ENCODE peak calls at places on chromosomes 2 and 18, in six cellular contexts. One of them, this sample, is unnamed. For H3K36me3 and H3K4me1, the result is how much of the 10 kb centered on the place peaks cover.

GRCh38 chr2:100802076-100802475 is 17.9 kb upstream of the NPAS2 start:
- DNase-seq in heart right ventricle: no peak
- DNase-seq in endodermal cell: no peak
- DNase-seq in iPS DF 6.9: no peak
- DNase-seq in HCT116: no peak
- DNase-seq in prostate gland: no peak
- DNase-seq in this sample: no peak

GRCh38 chr2:177622516-177622915 is 229.9 kb downstream of the AGPS start:
- DNase-seq in HCT116: peak
- DNase-seq in prostate gland: no peak
- DNase-seq in heart right ventricle: no peak
- DNase-seq in iPS DF 6.9: no peak
- DNase-seq in endodermal cell: peak
- DNase-seq in this sample: no peak

GRCh38 chr2:160427629-160428424 is 65.8 kb downstream of the RBMS1 start:
- DNase-seq in HCT116: no peak
- DNase-seq in endodermal cell: no peak
- DNase-seq in prostate gland: no peak
- DNase-seq in iPS DF 6.9: no peak
- DNase-seq in heart right ventricle: no peak
- DNase-seq in this sample: no peak

GRCh38 chr2:12948231-12948962 is 231.7 kb downstream of the TRIB2 start:
- DNase-seq in heart right ventricle: no peak
- DNase-seq in HCT116: no peak
- DNase-seq in iPS DF 6.9: no peak
- DNase-seq in prostate gland: no peak
- DNase-seq in endodermal cell: peak
- DNase-seq in this sample: no peak

GRCh38 chr2:238237441-238237840 is 2.4 kb downstream of the HES6 start:
- DNase-seq in endodermal cell: no peak
- DNase-seq in heart right ventricle: no peak
- DNase-seq in prostate gland: no peak
- DNase-seq in HCT116: no peak
- DNase-seq in iPS DF 6.9: no peak
- DNase-seq in this sample: no peak

GRCh38 chr2:53782681-53783080 is 4.1 kb downstream of the ASB3 start:
- DNase-seq in iPS DF 6.9: no peak
- DNase-seq in prostate gland: no peak
- DNase-seq in heart right ventricle: no peak
- DNase-seq in endodermal cell: no peak
- DNase-seq in HCT116: no peak
- DNase-seq in this sample: no peak

GRCh38 chr2:209162129-209162528 is 261.7 kb upstream of the MAP2 start:
- DNase-seq in prostate gland: no peak
- DNase-seq in heart right ventricle: no peak
- DNase-seq in endodermal cell: no peak
- DNase-seq in HCT116: no peak
- DNase-seq in iPS DF 6.9: no peak
- DNase-seq in this sample: no peak

GRCh38 chr2:146385031-146385430 is 1459.8 kb upstream of the ACVR2A start:
- DNase-seq in endodermal cell: no peak
- DNase-seq in heart right ventricle: no peak
- DNase-seq in HCT116: no peak
- DNase-seq in prostate gland: no peak
- DNase-seq in iPS DF 6.9: no peak
- DNase-seq in this sample: no peak

GRCh38 chr2:3185910-3186309 is 191.7 kb downstream of the EIPR1 start:
- DNase-seq in HCT116: no peak
- DNase-seq in iPS DF 6.9: no peak
- DNase-seq in prostate gland: no peak
- DNase-seq in endodermal cell: no peak
- DNase-seq in heart right ventricle: no peak
- DNase-seq in this sample: no peak

GRCh38 chr2:121234791-121235190 is 50.2 kb downstream of the TFCP2L1 start:
- DNase-seq in prostate gland: no peak
- DNase-seq in HCT116: no peak
- DNase-seq in iPS DF 6.9: no peak
- DNase-seq in heart right ventricle: no peak
- DNase-seq in endodermal cell: no peak
- DNase-seq in this sample: no peak

GRCh38 chr2:232872826-232873225 is 2.8 kb downstream of the SNORC start:
- DNase-seq in HCT116: no peak
- DNase-seq in iPS DF 6.9: no peak
- DNase-seq in prostate gland: no peak
- DNase-seq in endodermal cell: no peak
- DNase-seq in heart right ventricle: no peak
- DNase-seq in this sample: no peak

GRCh38 chr2:226333388-226333787 is 466.2 kb downstream of the IRS1 start:
- DNase-seq in prostate gland: no peak
- DNase-seq in HCT116: no peak
- DNase-seq in iPS DF 6.9: no peak
- DNase-seq in endodermal cell: no peak
- DNase-seq in heart right ventricle: no peak
- DNase-seq in this sample: no peak

GRCh38 chr2:152050345-152050744 is 48.5 kb downstream of the CACNB4 start:
- DNase-seq in prostate gland: no peak
- DNase-seq in heart right ventricle: no peak
- DNase-seq in iPS DF 6.9: no peak
- DNase-seq in HCT116: no peak
- DNase-seq in endodermal cell: peak
- DNase-seq in this sample: no peak

GRCh38 chr2:169131587-169132512 is 62.5 kb downstream of the DHRS9 start:
- DNase-seq in HCT116: peak
- DNase-seq in endodermal cell: no peak
- DNase-seq in iPS DF 6.9: no peak
- DNase-seq in prostate gland: no peak
- DNase-seq in heart right ventricle: no peak
- DNase-seq in this sample: no peak

GRCh38 chr2:37566517-37566961 is 104.9 kb downstream of the CDC42EP3 start:
- DNase-seq in HCT116: no peak
- DNase-seq in prostate gland: no peak
- DNase-seq in heart right ventricle: no peak
- DNase-seq in iPS DF 6.9: no peak
- DNase-seq in endodermal cell: no peak
- DNase-seq in this sample: no peak

GRCh38 chr2:43832457-43832856 is 6.2 kb downstream of the ABCG5 start:
- DNase-seq in iPS DF 6.9: no peak
- DNase-seq in endodermal cell: no peak
- DNase-seq in heart right ventricle: no peak
- DNase-seq in HCT116: no peak
- DNase-seq in prostate gland: no peak
- DNase-seq in this sample: no peak

GRCh38 chr2:234444888-234445287 is 52.0 kb downstream of the ARL4C start:
- DNase-seq in endodermal cell: peak
- DNase-seq in prostate gland: no peak
- DNase-seq in iPS DF 6.9: no peak
- DNase-seq in HCT116: no peak
- DNase-seq in heart right ventricle: no peak
- DNase-seq in this sample: no peak

GRCh38 chr2:37456479-37456878 is 112.0 kb downstream of the QPCT start:
- DNase-seq in endodermal cell: no peak
- DNase-seq in prostate gland: no peak
- DNase-seq in HCT116: no peak
- DNase-seq in iPS DF 6.9: no peak
- DNase-seq in heart right ventricle: no peak
- DNase-seq in this sample: peak

GRCh38 chr2:204899983-204900382 is 354.7 kb downstream of the PARD3B start:
- DNase-seq in endodermal cell: no peak
- DNase-seq in HCT116: no peak
- DNase-seq in iPS DF 6.9: no peak
- DNase-seq in heart right ventricle: no peak
- DNase-seq in prostate gland: no peak
- DNase-seq in this sample: no peak

GRCh38 chr2:120245933-120246332 is 6.7 kb upstream of the RALB start:
- DNase-seq in HCT116: no peak
- DNase-seq in heart right ventricle: no peak
- DNase-seq in prostate gland: no peak
- DNase-seq in iPS DF 6.9: no peak
- DNase-seq in endodermal cell: no peak
- DNase-seq in this sample: no peak

GRCh38 chr2:232026941-232027340 is 65.4 kb downstream of the DIS3L2 start:
- DNase-seq in HCT116: no peak
- DNase-seq in iPS DF 6.9: no peak
- DNase-seq in heart right ventricle: no peak
- DNase-seq in endodermal cell: no peak
- DNase-seq in prostate gland: no peak
- DNase-seq in this sample: no peak

GRCh38 chr18:63233334-63233733 is 86.2 kb downstream of the BCL2 start:
- DNase-seq in heart right ventricle: no peak
- DNase-seq in iPS DF 6.9: no peak
- DNase-seq in endodermal cell: no peak
- DNase-seq in HCT116: no peak
- DNase-seq in prostate gland: no peak
- DNase-seq in this sample: no peak

GRCh38 chr2:169358016-169358415 is 4.3 kb downstream of the LRP2 start:
- DNase-seq in iPS DF 6.9: no peak
- DNase-seq in heart right ventricle: no peak
- DNase-seq in HCT116: no peak
- DNase-seq in endodermal cell: no peak
- DNase-seq in prostate gland: no peak
- DNase-seq in this sample: no peak

GRCh38 chr2:38682008-38682575 is 16.2 kb downstream of the GALM start:
- DNase-seq in iPS DF 6.9: no peak
- DNase-seq in HCT116: no peak
- DNase-seq in heart right ventricle: no peak
- DNase-seq in prostate gland: no peak
- DNase-seq in endodermal cell: no peak
- DNase-seq in this sample: no peak

GRCh38 chr18:36769611-36770314 is 59.0 kb downstream of the TPGS2 start:
- DNase-seq in prostate gland: no peak
- DNase-seq in HCT116: peak
- DNase-seq in heart right ventricle: peak
- DNase-seq in endodermal cell: peak
- DNase-seq in iPS DF 6.9: peak
- DNase-seq in this sample: no peak

GRCh38 chr2:230865766-230866703 is 1.3 kb downstream of the ITM2C start:
- DNase-seq in endodermal cell: peak
- DNase-seq in iPS DF 6.9: no peak
- DNase-seq in HCT116: no peak
- DNase-seq in heart right ventricle: no peak
- DNase-seq in prostate gland: peak
- DNase-seq in this sample: peak

GRCh38 chr18:72973831-72974230 is 106.0 kb upstream of the NETO1 start:
- DNase-seq in iPS DF 6.9: no peak
- DNase-seq in heart right ventricle: no peak
- DNase-seq in prostate gland: no peak
- DNase-seq in endodermal cell: no peak
- DNase-seq in HCT116: no peak
- DNase-seq in this sample: no peak

GRCh38 chr2:219576505-219577388 is 4.6 kb downstream of the INHA start:
- DNase-seq in iPS DF 6.9: no peak
- DNase-seq in prostate gland: no peak
- DNase-seq in endodermal cell: peak
- DNase-seq in HCT116: no peak
- DNase-seq in heart right ventricle: no peak
- DNase-seq in this sample: peak

GRCh38 chr2:193517615-193518014 is 1322.9 kb upstream of the TMEFF2 start:
- DNase-seq in prostate gland: no peak
- DNase-seq in heart right ventricle: no peak
- DNase-seq in iPS DF 6.9: no peak
- DNase-seq in endodermal cell: no peak
- DNase-seq in HCT116: no peak
- DNase-seq in this sample: no peak

GRCh38 chr2:69103495-69103894 is 90.5 kb downstream of the ANTXR1 start:
- DNase-seq in HCT116: no peak
- DNase-seq in prostate gland: no peak
- DNase-seq in heart right ventricle: no peak
- DNase-seq in endodermal cell: no peak
- DNase-seq in iPS DF 6.9: no peak
- DNase-seq in this sample: no peak

GRCh38 chr2:96923810-96924774 is 54.2 kb upstream of the SEMA4C start:
- DNase-seq in endodermal cell: no peak
- DNase-seq in iPS DF 6.9: no peak
- DNase-seq in HCT116: no peak
- DNase-seq in heart right ventricle: no peak
- DNase-seq in prostate gland: no peak
- DNase-seq in this sample: peak
- H3K27ac ChIP-seq in endodermal cell: no peak
- H3K27ac ChIP-seq in iPS DF 6.9: no peak
- H3K27ac ChIP-seq in HCT116: no peak
- H3K27ac ChIP-seq in heart right ventricle: no peak
- H3K27ac ChIP-seq in prostate gland: no peak
- H3K27ac ChIP-seq in this sample: no peak

DNA sequence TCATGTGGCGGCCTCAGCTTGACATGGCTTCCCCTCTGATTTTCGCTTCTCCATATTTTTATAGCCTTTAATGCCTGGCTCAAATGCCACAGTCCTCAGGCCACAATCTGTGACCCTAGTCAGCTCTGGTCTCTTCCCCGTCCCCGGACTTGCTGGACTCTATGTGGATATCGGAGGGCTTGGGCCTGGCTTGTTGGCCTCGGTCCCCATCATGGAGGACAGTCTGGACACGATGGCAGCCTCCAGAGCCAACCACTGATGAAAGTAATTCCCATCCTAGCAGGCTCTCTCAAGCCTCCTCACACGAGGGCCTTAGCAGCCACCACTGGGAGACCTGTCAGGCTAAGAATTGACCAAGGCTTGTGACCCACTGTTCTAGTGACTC is 61.6 kb downstream of the LPIN1 start:
- DNase-seq in iPS DF 6.9: no peak
- DNase-seq in heart right ventricle: no peak
- DNase-seq in HCT116: no peak
- DNase-seq in endodermal cell: peak
- DNase-seq in prostate gland: no peak
- DNase-seq in this sample: no peak
- H3K36me3 ChIP-seq in iPS DF 6.9: under half
- H3K36me3 ChIP-seq in heart right ventricle: half or more
- H3K36me3 ChIP-seq in HCT116: under half
- H3K36me3 ChIP-seq in endodermal cell: half or more
- H3K36me3 ChIP-seq in prostate gland: under half
- H3K36me3 ChIP-seq in this sample: under half

GRCh38 chr2:217818293-217818850 is 184.4 kb downstream of the TNS1 start:
- DNase-seq in iPS DF 6.9: no peak
- DNase-seq in endodermal cell: no peak
- DNase-seq in HCT116: no peak
- DNase-seq in prostate gland: no peak
- DNase-seq in heart right ventricle: no peak
- DNase-seq in this sample: no peak
- H3K4me1 ChIP-seq in iPS DF 6.9: under half
- H3K4me1 ChIP-seq in endodermal cell: under half
- H3K4me1 ChIP-seq in HCT116: under half
- H3K4me1 ChIP-seq in prostate gland: under half
- H3K4me1 ChIP-seq in heart right ventricle: half or more
- H3K4me1 ChIP-seq in this sample: half or more

DNA sequence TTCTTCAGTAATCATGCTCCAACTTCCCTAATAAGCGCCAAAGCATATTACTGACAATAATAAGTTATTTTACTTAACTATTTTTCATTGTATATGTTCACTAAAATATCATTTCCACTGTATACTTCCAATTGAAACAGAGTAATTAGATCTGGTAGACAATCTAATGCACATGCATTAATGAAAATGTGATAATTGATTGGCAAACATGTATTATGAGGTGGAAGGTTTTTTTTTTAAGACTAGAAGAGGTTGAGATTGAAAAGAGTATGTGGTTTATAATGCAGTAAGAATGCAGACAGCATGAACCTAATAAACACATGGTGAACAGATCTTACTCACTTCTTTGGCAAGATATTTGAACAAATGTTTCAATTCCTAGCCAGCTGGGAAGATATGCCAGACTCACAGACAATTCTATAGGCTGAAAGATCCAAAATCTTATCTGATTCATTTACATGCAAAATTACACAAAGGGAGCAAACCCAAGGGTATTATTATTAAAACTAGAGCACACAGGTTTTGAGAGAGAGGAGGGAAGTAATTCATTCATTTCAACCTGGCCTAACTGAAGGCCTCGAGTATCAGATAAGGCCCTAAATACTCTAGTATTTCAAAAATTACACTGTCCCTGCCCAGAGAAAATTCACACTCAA is 2.8 kb downstream of the NCKAP1 start:
- DNase-seq in endodermal cell: no peak
- DNase-seq in HCT116: no peak
- DNase-seq in iPS DF 6.9: no peak
- DNase-seq in heart right ventricle: no peak
- DNase-seq in prostate gland: no peak
- DNase-seq in this sample: no peak
- H3K27ac ChIP-seq in endodermal cell: peak
- H3K27ac ChIP-seq in HCT116: no peak
- H3K27ac ChIP-seq in iPS DF 6.9: no peak
- H3K27ac ChIP-seq in heart right ventricle: peak
- H3K27ac ChIP-seq in prostate gland: peak
- H3K27ac ChIP-seq in this sample: peak